ENCODE peak calls at places on chromosomes 7 and 10, in five cellular contexts. Y is endothelial cell, C is neural crest cell, P is GM06990, Z is body of pancreas. S is an unnamed sample.

GRCh38 chr7:139848274-139848673 is 19.2 kb downstream of the TBXAS1 start:
- DNase-seq in Z (no peak), C (no peak), Y (no peak), P (no peak), S (no peak)

GRCh38 chr7:151309306-151309705 is 32.3 kb upstream of the NUB1 start:
- DNase-seq in P (no peak), Z (no peak), C (no peak), Y (no peak), S (no peak)

GRCh38 chr7:84195295-84196006 is 862 bp upstream of the SEMA3A start:
- DNase-seq in Z (no peak), C (no peak), Y (no peak), P (no peak), S (no peak)

GRCh38 chr10:15802375-15802949 is 57.8 kb downstream of the MINDY3 start:
- DNase-seq in C (no peak), P (no peak), Z (no peak), Y (no peak), S (no peak)

GRCh38 chr7:98852826-98853225 is 17.0 kb downstream of the TMEM130 start:
- DNase-seq in Z (no peak), P (no peak), C (no peak), Y (no peak), S (no peak)

GRCh38 chr10:667096-667495 is 22.4 kb downstream of the DIP2C start:
- DNase-seq in Y (no peak), P (no peak), C (no peak), Z (peak), S (no peak)

GRCh38 chr10:17116193-17116592 is 13.4 kb downstream of the CUBN start:
- DNase-seq in Y (no peak), Z (no peak), C (no peak), P (no peak), S (no peak)

GRCh38 chr7:108015740-108016139 is 12.8 kb upstream of the LAMB1 start:
- DNase-seq in P (no peak), Y (no peak), C (no peak), Z (no peak), S (no peak)

GRCh38 chr10:77101416-77101815 is 536.2 kb downstream of the KCNMA1 start:
- DNase-seq in C (no peak), Y (no peak), P (no peak), Z (no peak), S (no peak)

GRCh38 chr7:26052721-26053120 is 99.3 kb upstream of the NFE2L3 start:
- DNase-seq in Y (no peak), P (no peak), Z (no peak), C (no peak), S (no peak)

GRCh38 chr7:18952846-18953245 is 164.6 kb downstream of the TWIST1 start:
- DNase-seq in Z (no peak), C (no peak), Y (no peak), P (no peak), S (no peak)

GRCh38 chr7:1721047-1721687 is 51.1 kb downstream of the ELFN1 start:
- DNase-seq in C (no peak), Z (no peak), P (no peak), Y (no peak), S (no peak)

GRCh38 chr10:1738950-1739349 is 1.6 kb upstream of the ADARB2 start:
- DNase-seq in Y (no peak), C (no peak), P (peak), Z (no peak), S (no peak)

GRCh38 chr10:2925631-2926030 is 141.7 kb upstream of the PFKP start:
- DNase-seq in Y (peak), Z (peak), P (no peak), C (no peak), S (no peak)

GRCh38 chr7:95927781-95928180 is 155.4 kb downstream of the DYNC1I1 start:
- DNase-seq in P (no peak), Z (peak), C (no peak), Y (no peak), S (no peak)

GRCh38 chr7:68185641-68186040 is 1189.0 kb downstream of the TYW1 start:
- DNase-seq in C (no peak), P (no peak), Z (no peak), Y (no peak), S (no peak)

GRCh38 chr7:33881316-33881715 is 24.0 kb upstream of the BMPER start:
- DNase-seq in P (no peak), C (no peak), Y (no peak), Z (no peak), S (no peak)

GRCh38 chr10:91006001-91006751 is 85.3 kb upstream of the ANKRD1 start:
- DNase-seq in Z (peak), C (peak), P (peak), Y (peak), S (peak)

GRCh38 chr10:30587522-30588031 is 42.0 kb downstream of the LYZL2 start:
- DNase-seq in P (peak), Y (no peak), Z (peak), C (no peak), S (peak)

GRCh38 chr10:84523509-84523908 is 195.1 kb downstream of the CCSER2 start:
- DNase-seq in C (no peak), Y (no peak), P (no peak), Z (peak), S (no peak)

GRCh38 chr7:155209478-155209864 is 88.2 kb upstream of the INSIG1 start:
- DNase-seq in Y (no peak), P (no peak), C (no peak), Z (no peak), S (no peak)

GRCh38 chr7:43456200-43456599 is 126.7 kb upstream of the STK17A start:
- DNase-seq in Z (no peak), Y (no peak), C (no peak), P (no peak), S (no peak)
- TF ChIP-seq CTCF in Z (no peak), Y (no peak), C (no peak), P (peak), S (no peak)

GRCh38 chr7:94375713-94376112 is 19.0 kb upstream of the COL1A2 start:
- DNase-seq in P (no peak), Z (no peak), C (no peak), Y (no peak), S (no peak)

GRCh38 chr7:94376281-94376680 is 18.4 kb upstream of the COL1A2 start:
- DNase-seq in P (no peak), Z (no peak), C (no peak), Y (no peak), S (no peak)

GRCh38 chr7:94375167-94375566 is 19.5 kb upstream of the COL1A2 start:
- DNase-seq in Y (peak), C (no peak), Z (no peak), P (no peak), S (no peak)

GRCh38 chr7:94374721-94375120 is 20.0 kb upstream of the COL1A2 start:
- DNase-seq in Y (no peak), P (no peak), Z (no peak), C (no peak), S (no peak)

DNA sequence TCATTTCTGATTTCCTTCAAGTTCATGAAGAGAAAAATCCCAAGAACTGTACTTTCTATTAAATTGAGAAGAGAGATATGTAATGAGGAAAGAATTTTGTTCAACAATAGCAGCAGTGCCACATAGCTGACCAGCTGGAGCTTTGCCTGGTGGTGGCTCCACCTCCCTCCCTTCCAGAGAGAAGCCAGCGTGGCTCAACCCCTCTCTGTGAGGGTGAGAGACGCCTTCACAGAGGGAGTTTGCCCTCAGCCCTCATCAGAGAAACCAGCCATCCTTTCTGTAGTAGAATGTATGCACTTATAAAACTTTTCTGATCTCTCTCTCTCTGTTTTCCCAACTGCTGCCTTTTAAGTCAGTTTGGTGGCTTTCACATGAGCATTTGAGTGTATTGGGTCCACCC is 20.5 kb upstream of the COL1A2 start:
- DNase-seq in C (no peak), Y (peak), P (no peak), Z (peak), S (no peak)
- TF ChIP-seq CTCF in C (no peak), Y (no peak), P (no peak), Z (no peak), S (no peak)

GRCh38 chr7:29780346-29780745 is 26.0 kb upstream of the WIPF3 start:
- DNase-seq in C (no peak), P (no peak), Z (no peak), Y (no peak), S (no peak)
- TF ChIP-seq CTCF in C (no peak), P (no peak), Z (no peak), Y (no peak), S (no peak)

DNA sequence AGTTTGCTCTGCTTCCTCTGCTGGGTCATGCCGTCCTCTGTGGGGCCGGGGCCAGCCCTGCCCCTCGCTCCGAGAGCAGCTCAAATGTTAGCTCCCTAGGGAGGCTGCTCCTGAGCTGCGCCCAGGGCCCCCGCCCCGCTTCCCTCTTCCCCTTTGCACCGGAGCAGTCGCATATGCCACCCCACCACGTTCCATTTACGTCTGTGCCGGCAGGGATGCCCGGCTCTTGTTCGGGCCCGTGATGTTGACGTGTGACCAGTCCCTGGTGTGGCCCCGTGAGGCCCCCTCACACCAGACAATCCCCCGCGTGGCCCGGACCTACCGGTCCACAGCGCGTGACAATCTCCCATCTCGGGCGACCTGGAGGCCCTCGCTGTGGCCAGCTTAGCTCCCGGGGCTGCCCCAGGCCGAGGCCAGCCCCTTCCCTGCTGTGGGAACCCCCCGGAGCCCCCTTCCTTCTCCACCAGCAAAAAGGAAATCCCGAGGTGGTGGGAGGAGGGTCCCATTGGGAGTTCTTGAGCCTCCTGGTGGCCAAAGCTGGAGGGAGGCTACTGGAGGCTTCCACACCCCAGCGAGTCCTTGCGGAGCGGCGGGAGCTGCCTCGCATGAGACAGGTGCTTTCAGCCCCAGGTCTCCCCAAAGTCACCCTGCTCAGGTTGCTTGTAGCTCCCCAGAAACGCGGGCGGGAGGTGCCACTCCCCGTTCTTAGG is 15.2 kb downstream of the FAM20C start:
- DNase-seq in C (no peak), P (no peak), Y (peak), Z (no peak), S (no peak)
- TF ChIP-seq CTCF in C (peak), P (no peak), Y (peak), Z (no peak), S (no peak)

GRCh38 chr7:81075150-81075549 is 156.3 kb upstream of the SEMA3C start:
- DNase-seq in Y (no peak), P (no peak), Z (no peak), C (no peak), S (no peak)
- TF ChIP-seq CTCF in Y (no peak), P (no peak), Z (no peak), C (no peak), S (no peak)

DNA sequence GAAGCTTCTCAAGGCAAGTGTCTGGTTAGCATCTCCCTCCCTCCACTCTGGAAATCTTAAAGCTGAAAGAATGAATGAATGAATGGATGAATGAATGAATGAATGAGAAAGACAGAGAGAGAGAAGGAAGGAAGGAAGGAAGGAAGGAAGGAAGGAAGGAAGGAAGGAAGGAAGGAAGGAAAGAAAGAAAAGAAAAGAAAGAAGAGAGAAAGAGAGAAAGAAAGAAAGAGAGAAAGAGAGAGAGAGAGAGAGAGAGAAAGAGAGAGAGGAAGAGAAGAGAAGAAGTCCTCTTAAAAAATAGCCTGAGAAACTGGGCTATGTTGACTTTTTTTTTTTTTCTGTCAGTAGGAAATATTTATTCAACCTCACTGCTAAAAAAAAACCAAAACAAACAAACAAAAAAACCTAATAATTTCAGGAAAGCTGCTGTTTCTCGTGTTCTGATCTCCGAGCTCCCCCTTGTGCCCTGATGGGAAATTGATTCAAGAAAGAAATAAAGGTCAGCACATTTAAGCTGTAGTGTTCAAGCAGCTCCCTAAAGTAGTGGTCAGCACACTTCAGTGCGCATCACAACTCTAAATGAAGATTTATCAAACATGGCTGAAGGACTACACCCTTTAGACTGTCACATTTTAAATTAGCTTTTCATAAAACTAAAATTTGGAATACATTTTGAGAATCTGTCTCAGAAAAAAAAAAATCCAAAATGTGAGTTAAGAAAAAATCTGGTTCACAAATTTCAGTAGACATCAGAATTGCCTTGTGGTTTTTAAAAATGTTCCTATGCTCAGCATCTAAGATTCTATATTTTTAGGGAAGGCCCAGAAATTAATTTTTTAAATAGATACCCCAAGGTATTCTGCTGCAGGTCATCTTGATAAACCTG is 154.3 kb downstream of the ELAPOR2 start:
- DNase-seq in P (no peak), C (peak), Y (peak), Z (peak), S (no peak)
- TF ChIP-seq CTCF in P (peak), C (peak), Y (peak), Z (peak), S (peak)

GRCh38 chr10:29533046-29533445 is 101.7 kb downstream of the SVIL start:
- DNase-seq in C (no peak), Z (no peak), Y (no peak), P (no peak), S (no peak)

GRCh38 chr10:29535012-29535777 is 99.6 kb downstream of the SVIL start:
- DNase-seq in P (no peak), C (peak), Y (peak), Z (peak), S (no peak)

GRCh38 chr10:29534590-29534989 is 100.2 kb downstream of the SVIL start:
- DNase-seq in Y (no peak), C (no peak), P (no peak), Z (no peak), S (no peak)

GRCh38 chr10:29532256-29532878 is 102.4 kb downstream of the SVIL start:
- DNase-seq in Y (no peak), P (no peak), C (no peak), Z (no peak), S (no peak)

GRCh38 chr10:29533696-29534285 is 101.0 kb downstream of the SVIL start:
- DNase-seq in Z (peak), Y (no peak), P (no peak), C (no peak), S (no peak)
- TF ChIP-seq CTCF in Z (no peak), Y (no peak), P (no peak), C (peak), S (no peak)

GRCh38 chr10:70738425-70739121 is 46.6 kb downstream of the TBATA start:
- DNase-seq in P (no peak), Y (no peak), C (no peak), Z (no peak), S (no peak)
- TF ChIP-seq CTCF in P (no peak), Y (peak), C (peak), Z (no peak), S (no peak)

GRCh38 chr10:34959786-34960185 is 130.4 kb downstream of the CUL2 start:
- DNase-seq in Z (no peak), Y (no peak), C (no peak), P (no peak), S (no peak)

GRCh38 chr10:34964166-34964800 is 125.9 kb downstream of the CUL2 start:
- DNase-seq in Y (no peak), C (no peak), P (no peak), Z (no peak), S (no peak)

GRCh38 chr10:34962866-34963265 is 127.3 kb downstream of the CUL2 start:
- DNase-seq in P (no peak), Z (no peak), Y (no peak), C (no peak), S (no peak)

GRCh38 chr10:34959321-34959720 is 130.8 kb downstream of the CUL2 start:
- DNase-seq in C (peak), Z (no peak), Y (peak), P (no peak), S (no peak)

GRCh38 chr10:34960983-34961382 is 129.2 kb downstream of the CUL2 start:
- DNase-seq in Z (no peak), Y (no peak), C (no peak), P (no peak), S (no peak)
- TF ChIP-seq CTCF in Z (no peak), Y (no peak), C (no peak), P (peak), S (no peak)

GRCh38 chr10:124537166-124537725 is 75.6 kb downstream of the LHPP start:
- DNase-seq in Z (no peak), P (no peak), Y (no peak), C (no peak), S (no peak)

GRCh38 chr10:124534821-124535601 is 73.4 kb downstream of the LHPP start:
- DNase-seq in Z (no peak), C (no peak), P (no peak), Y (no peak), S (no peak)

GRCh38 chr10:124537891-124538290 is 76.3 kb downstream of the LHPP start:
- DNase-seq in P (no peak), Y (no peak), Z (no peak), C (no peak), S (no peak)

GRCh38 chr10:124535731-124536495 is 74.3 kb downstream of the LHPP start:
- DNase-seq in Y (peak), C (no peak), P (peak), Z (no peak), S (no peak)

DNA sequence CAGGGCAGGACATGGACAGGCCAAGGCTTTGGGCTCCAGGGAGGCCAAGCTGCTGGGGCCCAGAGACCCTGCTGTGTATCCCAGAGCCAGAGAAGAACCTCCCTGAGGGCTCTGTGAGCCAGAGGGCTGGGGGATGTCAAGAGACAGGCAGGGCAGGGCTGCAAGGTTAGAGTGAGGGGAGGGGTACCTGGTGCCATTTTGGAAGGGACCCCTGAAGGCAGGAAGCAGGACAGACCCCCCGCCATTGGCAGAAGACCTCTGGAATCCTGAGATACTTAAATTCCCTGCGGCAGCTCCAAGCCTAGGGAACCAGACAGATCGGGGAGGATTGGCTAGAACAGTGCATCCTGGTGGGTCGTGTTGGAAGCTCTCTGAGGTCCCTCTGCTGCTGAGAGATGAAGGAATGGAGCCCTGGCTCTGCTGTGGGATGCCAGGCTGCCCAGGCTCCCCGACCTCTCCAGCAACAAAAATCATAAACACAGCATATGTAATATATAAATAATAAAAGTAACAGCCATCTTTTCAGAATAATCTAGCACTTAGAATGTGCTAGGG is 75.0 kb downstream of the LHPP start:
- DNase-seq in Y (no peak), Z (no peak), P (no peak), C (no peak), S (no peak)
- TF ChIP-seq CTCF in Y (no peak), Z (no peak), P (no peak), C (no peak), S (no peak)